ENCODE peak calls at places on chromosomes 3 and 15, in six cellular contexts. V, C, W, L, E and G are unnamed samples.

GRCh38 chr3:127831723-127832172 is 9.4 kb upstream of the MGLL start:
- DNase-seq in V (peak; percentile 49), C (peak; percentile 71), E (no peak), L (peak; percentile 55), W (peak; percentile 53), G (no peak)

GRCh38 chr15:51108933-51109550 is 14.3 kb upstream of the TNFAIP8L3 start:
- DNase-seq in L (no peak), E (no peak), V (peak; percentile 91), C (no peak), W (no peak), G (no peak)

GRCh38 chr3:100324044-100324443 is 10.5 kb upstream of the NIT2 start:
- DNase-seq in E (no peak), L (no peak), W (no peak), C (no peak), V (no peak), G (no peak)

GRCh38 chr3:174725303-174725702 is 133.8 kb upstream of the NAALADL2 start:
- DNase-seq in C (no peak), V (no peak), W (no peak), E (no peak), L (no peak), G (no peak)

GRCh38 chr15:64754663-64755426 is 20.5 kb downstream of the RBPMS2 start:
- DNase-seq in L (no peak), V (no peak), W (no peak), E (no peak), C (no peak), G (no peak)

GRCh38 chr3:174186339-174186984 is 672.7 kb upstream of the NAALADL2 start:
- DNase-seq in V (no peak), C (no peak), W (no peak), L (no peak), E (no peak), G (no peak)

GRCh38 chr3:129343643-129344360 is 65.1 kb downstream of the HMCES start:
- DNase-seq in E (no peak), V (peak; percentile 14), C (peak; percentile 47), L (no peak), W (peak; percentile 50), G (no peak)

GRCh38 chr3:178602864-178603263 is 66.6 kb downstream of the KCNMB2 start:
- DNase-seq in L (peak; percentile 44), C (no peak), E (no peak), W (no peak), V (no peak), G (no peak)

GRCh38 chr3:182083112-182083511 is 371.4 kb downstream of the SOX2 start:
- DNase-seq in V (peak; percentile 19), C (no peak), E (no peak), W (no peak), L (no peak), G (no peak)

GRCh38 chr3:47433796-47434195 is 41.9 kb downstream of the SCAP start:
- DNase-seq in E (no peak), L (no peak), W (no peak), V (no peak), C (no peak), G (no peak)

GRCh38 chr3:111601810-111602209 is 6.7 kb upstream of the ZBED2 start:
- DNase-seq in W (no peak), E (no peak), C (no peak), V (no peak), L (no peak), G (no peak)

GRCh38 chr3:42080452-42080872 is 10.7 kb upstream of the TRAK1 start:
- DNase-seq in V (peak; percentile 76), L (no peak), W (peak; percentile 46), E (no peak), C (no peak), G (no peak)

GRCh38 chr3:32758375-32758753 is 59.4 kb upstream of the TRIM71 start:
- DNase-seq in L (no peak), E (no peak), C (no peak), W (no peak), V (peak; percentile 13), G (no peak)

GRCh38 chr15:64246364-64247189 is 83.8 kb upstream of the PPIB start:
- DNase-seq in C (peak; percentile 93), E (no peak), V (peak; percentile 81), L (peak; percentile 93), W (peak; percentile 57), G (peak; percentile 33)

GRCh38 chr3:184549793-184550585 is 11.6 kb upstream of the EPHB3 start:
- DNase-seq in L (peak; percentile 55), C (no peak), V (no peak), E (no peak), W (no peak), G (no peak)

GRCh38 chr15:100890059-100890720 is 10.6 kb downstream of the ALDH1A3 start:
- DNase-seq in W (no peak), E (no peak), C (no peak), L (no peak), V (no peak), G (no peak)

GRCh38 chr15:58562135-58562534 is 130.3 kb downstream of the LIPC start:
- DNase-seq in C (no peak), V (no peak), E (no peak), L (peak; percentile 34), W (no peak), G (no peak)